ENCODE peak calls at places on chromosome 3, in six cellular contexts. A is H1, P is GM23248, O is trophoblast cell, I is SK-N-SH, G is neuronal stem cell. C is an unnamed sample.

GRCh38 chr3:44920081-44920480 is 45.7 kb downstream of the TGM4 start:
- DNase-seq in A (no peak), P (no peak), O (no peak), I (no peak), G (no peak), C (no peak)

GRCh38 chr3:142534543-142534942 is 44.0 kb downstream of the ATR start:
- DNase-seq in A (no peak), P (no peak), O (no peak), I (no peak), G (no peak), C (no peak)

GRCh38 chr3:43273429-43273828 is 12.9 kb upstream of the SNRK start:
- DNase-seq in A (no peak), P (no peak), O (no peak), I (no peak), G (no peak), C (no peak)

GRCh38 chr3:153339065-153339464 is 177.0 kb downstream of the RAP2B start:
- DNase-seq in A (no peak), P (no peak), O (no peak), I (no peak), G (no peak), C (no peak)

GRCh38 chr3:72664576-72664975 is 183.7 kb downstream of the SHQ1 start:
- DNase-seq in A (no peak), P (peak; percentile 65), O (no peak), I (no peak), G (no peak), C (no peak)

GRCh38 chr3:174439621-174440349 is 419.3 kb upstream of the NAALADL2 start:
- DNase-seq in A (no peak), P (peak; percentile 97), O (peak; percentile 62), I (no peak), G (no peak), C (peak; percentile 60)

GRCh38 chr3:177448987-177449975 is 252.0 kb upstream of the TBL1XR1 start:
- DNase-seq in A (no peak), P (no peak), O (peak; percentile 68), I (no peak), G (no peak), C (peak; percentile 77)

GRCh38 chr3:166446986-166447385 is 609.8 kb upstream of the BCHE start:
- DNase-seq in A (no peak), P (no peak), O (no peak), I (no peak), G (no peak), C (no peak)

GRCh38 chr3:86563358-86563970 is 427.5 kb downstream of the VGLL3 start:
- DNase-seq in A (no peak), P (peak; percentile 67), O (no peak), I (peak; percentile 16), G (peak; percentile 38), C (peak; percentile 72)

GRCh38 chr3:46871222-46871621 is 6.3 kb upstream of the PTH1R start:
- DNase-seq in A (no peak), P (no peak), O (no peak), I (no peak), G (no peak), C (no peak)

GRCh38 chr3:134327594-134327975 is 46.7 kb downstream of the AMOTL2 start:
- DNase-seq in A (no peak), P (peak; percentile 95), O (peak; percentile 75), I (no peak), G (no peak), C (no peak)

GRCh38 chr3:40016391-40016790 is 207.0 kb downstream of the MYRIP start:
- DNase-seq in A (no peak), P (no peak), O (no peak), I (no peak), G (no peak), C (no peak)
- H3K9ac ChIP-seq in A (no peak overlapping the region), P (no peak overlapping the region), O (no peak overlapping the region), I (no peak overlapping the region), G (no peak overlapping the region), C (no peak overlapping the region)

DNA sequence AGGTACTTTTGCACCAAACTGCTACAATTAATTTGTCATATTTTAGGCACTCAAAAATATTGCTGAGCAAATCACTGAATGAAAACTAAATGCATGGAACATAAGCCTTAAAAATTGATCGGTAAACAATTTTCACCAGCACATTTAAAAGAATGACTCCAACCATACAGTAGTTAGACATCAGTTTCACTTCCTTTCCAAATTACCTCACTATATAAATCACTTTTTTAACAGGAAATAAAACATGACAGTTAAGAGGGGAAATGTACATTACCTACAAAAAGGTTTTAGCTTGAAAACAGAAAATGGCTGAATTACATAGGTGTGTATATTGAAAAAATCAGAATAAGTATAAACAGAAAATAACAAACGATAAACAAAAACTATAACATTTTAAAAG is 108.4 kb downstream of the SERPINI1 start:
- DNase-seq in A (no peak), P (no peak), O (no peak), I (no peak), G (no peak), C (no peak)
- H3K4me3 ChIP-seq in A (no peak overlapping the region), P (no peak overlapping the region), O (no peak overlapping the region), I (no peak overlapping the region), G (no peak overlapping the region), C (no peak overlapping the region)

DNA sequence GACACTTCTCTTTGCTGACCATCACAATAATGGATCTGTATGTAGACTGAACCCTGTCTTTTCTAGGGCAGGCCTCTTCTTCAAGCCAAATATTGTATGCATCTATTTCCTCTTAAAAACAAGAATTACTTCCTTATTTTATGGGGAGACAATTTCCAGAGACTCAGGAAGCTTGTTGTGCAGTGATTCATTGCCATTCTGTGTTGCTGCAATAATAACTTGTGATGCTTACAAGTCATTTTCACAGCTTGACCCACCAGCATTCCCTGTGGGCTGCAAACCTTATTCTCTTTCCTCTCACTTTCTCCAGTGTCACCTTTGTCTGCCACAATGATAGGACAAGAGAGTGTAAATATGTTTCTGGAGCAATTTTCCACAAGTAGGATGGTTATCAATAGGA is 276.7 kb upstream of the SGO1 start:
- DNase-seq in A (no peak), P (peak; percentile 6), O (no peak), I (no peak), G (no peak), C (no peak)
- H3K9ac ChIP-seq in A (no peak overlapping the region), P (no peak overlapping the region), O (no peak overlapping the region), I (no peak overlapping the region), G (no peak overlapping the region), C (no peak overlapping the region)

GRCh38 chr3:159765025-159765859 is 223.4 kb upstream of the IL12A start:
- DNase-seq in A (peak; percentile 67), P (peak; percentile 100), O (peak; percentile 92), I (peak; percentile 74), G (peak; percentile 56), C (no peak)
- H3K4me3 ChIP-seq in A (peak overlapping the region; percentile 87), P (peak overlapping the region; percentile 89), O (peak overlapping the region; percentile 94), I (peak overlapping the region; percentile 96), G (peak overlapping the region; percentile 51), C (peak overlapping the region; percentile 85)

DNA sequence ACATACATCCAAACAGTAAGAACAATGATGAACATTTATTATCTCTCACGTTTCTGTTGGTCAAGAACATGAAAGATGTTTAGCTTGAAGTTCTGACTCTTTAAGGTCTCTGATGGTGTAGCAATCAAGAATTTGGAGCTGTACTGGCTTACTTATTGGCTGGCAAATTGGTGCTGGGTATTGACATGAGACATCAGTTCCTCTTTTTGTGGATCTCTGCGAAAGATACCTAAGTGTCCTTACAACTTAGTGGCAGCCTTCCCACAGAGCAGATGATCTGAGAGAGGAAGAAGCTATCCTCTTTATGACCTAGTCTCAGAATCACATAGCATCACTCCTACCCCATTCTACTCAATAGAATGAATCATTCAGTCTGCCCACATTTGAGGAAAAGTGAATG is 309.8 kb upstream of the DCBLD2 start:
- DNase-seq in A (no peak), P (no peak), O (no peak), I (no peak), G (no peak), C (no peak)
- H3K9ac ChIP-seq in A (no peak overlapping the region), P (no peak overlapping the region), O (no peak overlapping the region), I (no peak overlapping the region), G (no peak overlapping the region), C (no peak overlapping the region)

C was measured in SK-N-MC.